ENCODE peak calls at places on chromosomes 3 and 15, in ten cellular contexts. One of them, this sample, is unnamed.

GRCh38 chr3:153146191-153147053 is 15.6 kb upstream of the RAP2B start:
- ATAC-seq in body of pancreas: no peak
- ATAC-seq in CD8-positive, alpha-beta T cell: no peak
- ATAC-seq in left lung: no peak
- ATAC-seq in HCT116: peak
- ATAC-seq in gastroesophageal sphincter: no peak
- ATAC-seq in central memory CD8-positive, alpha-beta T cell: no peak
- ATAC-seq in activated T-cell treated with anti-CD3 and anti-CD28 coated beads, Interleukin-2, amount 50 U/mL, for 72 hours: peak
- ATAC-seq in sciatic nerve: no peak
- ATAC-seq in effector memory CD8-positive, alpha-beta T cell: no peak
- ATAC-seq in this sample: no peak

GRCh38 chr3:186953011-186953487 is 22.7 kb downstream of the ST6GAL1 start:
- ATAC-seq in sciatic nerve: peak
- ATAC-seq in HCT116: no peak
- ATAC-seq in body of pancreas: no peak
- ATAC-seq in CD8-positive, alpha-beta T cell: peak
- ATAC-seq in gastroesophageal sphincter: peak
- ATAC-seq in central memory CD8-positive, alpha-beta T cell: peak
- ATAC-seq in left lung: peak
- ATAC-seq in activated T-cell treated with anti-CD3 and anti-CD28 coated beads, Interleukin-2, amount 50 U/mL, for 72 hours: peak
- ATAC-seq in effector memory CD8-positive, alpha-beta T cell: peak
- ATAC-seq in this sample: no peak

GRCh38 chr3:110814170-110815007 is 257.2 kb upstream of the NECTIN3 start:
- ATAC-seq in activated T-cell treated with anti-CD3 and anti-CD28 coated beads, Interleukin-2, amount 50 U/mL, for 72 hours: peak
- ATAC-seq in central memory CD8-positive, alpha-beta T cell: peak
- ATAC-seq in sciatic nerve: no peak
- ATAC-seq in left lung: no peak
- ATAC-seq in gastroesophageal sphincter: no peak
- ATAC-seq in CD8-positive, alpha-beta T cell: peak
- ATAC-seq in effector memory CD8-positive, alpha-beta T cell: peak
- ATAC-seq in HCT116: peak
- ATAC-seq in body of pancreas: no peak
- ATAC-seq in this sample: peak

GRCh38 chr3:13105181-13105580 is 32.0 kb upstream of the IQSEC1 start:
- ATAC-seq in central memory CD8-positive, alpha-beta T cell: no peak
- ATAC-seq in CD8-positive, alpha-beta T cell: no peak
- ATAC-seq in effector memory CD8-positive, alpha-beta T cell: no peak
- ATAC-seq in activated T-cell treated with anti-CD3 and anti-CD28 coated beads, Interleukin-2, amount 50 U/mL, for 72 hours: no peak
- ATAC-seq in gastroesophageal sphincter: no peak
- ATAC-seq in HCT116: no peak
- ATAC-seq in left lung: no peak
- ATAC-seq in body of pancreas: no peak
- ATAC-seq in sciatic nerve: no peak
- ATAC-seq in this sample: no peak

GRCh38 chr3:58388550-58389061 is 45.0 kb downstream of the PDHB start:
- ATAC-seq in effector memory CD8-positive, alpha-beta T cell: no peak
- ATAC-seq in CD8-positive, alpha-beta T cell: no peak
- ATAC-seq in sciatic nerve: peak
- ATAC-seq in activated T-cell treated with anti-CD3 and anti-CD28 coated beads, Interleukin-2, amount 50 U/mL, for 72 hours: no peak
- ATAC-seq in central memory CD8-positive, alpha-beta T cell: no peak
- ATAC-seq in left lung: peak
- ATAC-seq in body of pancreas: peak
- ATAC-seq in gastroesophageal sphincter: peak
- ATAC-seq in HCT116: no peak
- ATAC-seq in this sample: peak

GRCh38 chr3:77319711-77320110 is 279.8 kb downstream of the ROBO2 start:
- ATAC-seq in gastroesophageal sphincter: no peak
- ATAC-seq in activated T-cell treated with anti-CD3 and anti-CD28 coated beads, Interleukin-2, amount 50 U/mL, for 72 hours: no peak
- ATAC-seq in HCT116: no peak
- ATAC-seq in CD8-positive, alpha-beta T cell: no peak
- ATAC-seq in body of pancreas: peak
- ATAC-seq in effector memory CD8-positive, alpha-beta T cell: no peak
- ATAC-seq in left lung: peak
- ATAC-seq in central memory CD8-positive, alpha-beta T cell: no peak
- ATAC-seq in sciatic nerve: no peak
- ATAC-seq in this sample: no peak

GRCh38 chr15:83462953-83463433 is 15.9 kb downstream of the SH3GL3 start:
- ATAC-seq in effector memory CD8-positive, alpha-beta T cell: no peak
- ATAC-seq in central memory CD8-positive, alpha-beta T cell: no peak
- ATAC-seq in sciatic nerve: no peak
- ATAC-seq in left lung: no peak
- ATAC-seq in CD8-positive, alpha-beta T cell: no peak
- ATAC-seq in activated T-cell treated with anti-CD3 and anti-CD28 coated beads, Interleukin-2, amount 50 U/mL, for 72 hours: no peak
- ATAC-seq in gastroesophageal sphincter: no peak
- ATAC-seq in body of pancreas: no peak
- ATAC-seq in HCT116: no peak
- ATAC-seq in this sample: no peak

GRCh38 chr3:112497897-112498548 is 1.2 kb downstream of the BTLA start:
- ATAC-seq in central memory CD8-positive, alpha-beta T cell: no peak
- ATAC-seq in effector memory CD8-positive, alpha-beta T cell: no peak
- ATAC-seq in HCT116: no peak
- ATAC-seq in left lung: no peak
- ATAC-seq in sciatic nerve: no peak
- ATAC-seq in body of pancreas: no peak
- ATAC-seq in CD8-positive, alpha-beta T cell: peak
- ATAC-seq in gastroesophageal sphincter: no peak
- ATAC-seq in activated T-cell treated with anti-CD3 and anti-CD28 coated beads, Interleukin-2, amount 50 U/mL, for 72 hours: peak
- ATAC-seq in this sample: no peak

GRCh38 chr15:90344632-90345031 is 7.5 kb upstream of the ZNF774 start:
- ATAC-seq in central memory CD8-positive, alpha-beta T cell: no peak
- ATAC-seq in activated T-cell treated with anti-CD3 and anti-CD28 coated beads, Interleukin-2, amount 50 U/mL, for 72 hours: no peak
- ATAC-seq in CD8-positive, alpha-beta T cell: no peak
- ATAC-seq in body of pancreas: no peak
- ATAC-seq in left lung: peak
- ATAC-seq in effector memory CD8-positive, alpha-beta T cell: no peak
- ATAC-seq in sciatic nerve: no peak
- ATAC-seq in HCT116: no peak
- ATAC-seq in gastroesophageal sphincter: no peak
- ATAC-seq in this sample: no peak

GRCh38 chr15:27993544-27993943 is 105.6 kb downstream of the OCA2 start:
- ATAC-seq in left lung: no peak
- ATAC-seq in activated T-cell treated with anti-CD3 and anti-CD28 coated beads, Interleukin-2, amount 50 U/mL, for 72 hours: no peak
- ATAC-seq in gastroesophageal sphincter: no peak
- ATAC-seq in sciatic nerve: no peak
- ATAC-seq in effector memory CD8-positive, alpha-beta T cell: no peak
- ATAC-seq in HCT116: no peak
- ATAC-seq in central memory CD8-positive, alpha-beta T cell: no peak
- ATAC-seq in CD8-positive, alpha-beta T cell: no peak
- ATAC-seq in body of pancreas: no peak
- ATAC-seq in this sample: no peak

GRCh38 chr3:94185753-94186152 is 122.9 kb downstream of the NSUN3 start:
- ATAC-seq in central memory CD8-positive, alpha-beta T cell: no peak
- ATAC-seq in activated T-cell treated with anti-CD3 and anti-CD28 coated beads, Interleukin-2, amount 50 U/mL, for 72 hours: no peak
- ATAC-seq in sciatic nerve: no peak
- ATAC-seq in effector memory CD8-positive, alpha-beta T cell: no peak
- ATAC-seq in left lung: no peak
- ATAC-seq in body of pancreas: no peak
- ATAC-seq in gastroesophageal sphincter: no peak
- ATAC-seq in CD8-positive, alpha-beta T cell: no peak
- ATAC-seq in HCT116: no peak
- ATAC-seq in this sample: peak

GRCh38 chr3:13884851-13885703 is 5.2 kb upstream of the WNT7A start:
- ATAC-seq in body of pancreas: peak
- ATAC-seq in central memory CD8-positive, alpha-beta T cell: peak
- ATAC-seq in effector memory CD8-positive, alpha-beta T cell: peak
- ATAC-seq in gastroesophageal sphincter: no peak
- ATAC-seq in CD8-positive, alpha-beta T cell: peak
- ATAC-seq in HCT116: peak
- ATAC-seq in left lung: peak
- ATAC-seq in activated T-cell treated with anti-CD3 and anti-CD28 coated beads, Interleukin-2, amount 50 U/mL, for 72 hours: peak
- ATAC-seq in sciatic nerve: no peak
- ATAC-seq in this sample: peak

GRCh38 chr15:56917652-56918045 is 795 bp upstream of the TCF12 start:
- ATAC-seq in central memory CD8-positive, alpha-beta T cell: no peak
- ATAC-seq in CD8-positive, alpha-beta T cell: no peak
- ATAC-seq in gastroesophageal sphincter: no peak
- ATAC-seq in body of pancreas: peak
- ATAC-seq in activated T-cell treated with anti-CD3 and anti-CD28 coated beads, Interleukin-2, amount 50 U/mL, for 72 hours: no peak
- ATAC-seq in left lung: peak
- ATAC-seq in HCT116: no peak
- ATAC-seq in effector memory CD8-positive, alpha-beta T cell: no peak
- ATAC-seq in sciatic nerve: peak
- ATAC-seq in this sample: no peak

GRCh38 chr3:167084566-167084965 is 295.5 kb downstream of the ZBBX start:
- ATAC-seq in activated T-cell treated with anti-CD3 and anti-CD28 coated beads, Interleukin-2, amount 50 U/mL, for 72 hours: no peak
- ATAC-seq in gastroesophageal sphincter: no peak
- ATAC-seq in HCT116: no peak
- ATAC-seq in CD8-positive, alpha-beta T cell: no peak
- ATAC-seq in sciatic nerve: no peak
- ATAC-seq in central memory CD8-positive, alpha-beta T cell: no peak
- ATAC-seq in body of pancreas: no peak
- ATAC-seq in left lung: no peak
- ATAC-seq in effector memory CD8-positive, alpha-beta T cell: no peak
- ATAC-seq in this sample: no peak

GRCh38 chr3:179438836-179439235 is 12.4 kb downstream of the GNB4 start:
- ATAC-seq in activated T-cell treated with anti-CD3 and anti-CD28 coated beads, Interleukin-2, amount 50 U/mL, for 72 hours: no peak
- ATAC-seq in CD8-positive, alpha-beta T cell: peak
- ATAC-seq in sciatic nerve: no peak
- ATAC-seq in left lung: no peak
- ATAC-seq in effector memory CD8-positive, alpha-beta T cell: peak
- ATAC-seq in central memory CD8-positive, alpha-beta T cell: peak
- ATAC-seq in HCT116: no peak
- ATAC-seq in gastroesophageal sphincter: no peak
- ATAC-seq in body of pancreas: no peak
- ATAC-seq in this sample: no peak

GRCh38 chr3:134485075-134485536 is 679 bp downstream of the ANAPC13 start:
- ATAC-seq in gastroesophageal sphincter: no peak
- ATAC-seq in body of pancreas: no peak
- ATAC-seq in central memory CD8-positive, alpha-beta T cell: no peak
- ATAC-seq in HCT116: peak
- ATAC-seq in sciatic nerve: peak
- ATAC-seq in effector memory CD8-positive, alpha-beta T cell: no peak
- ATAC-seq in CD8-positive, alpha-beta T cell: peak
- ATAC-seq in left lung: peak
- ATAC-seq in activated T-cell treated with anti-CD3 and anti-CD28 coated beads, Interleukin-2, amount 50 U/mL, for 72 hours: peak
- ATAC-seq in this sample: no peak

GRCh38 chr3:144491333-144491732 is 519.7 kb downstream of the DIPK2A start:
- ATAC-seq in central memory CD8-positive, alpha-beta T cell: no peak
- ATAC-seq in body of pancreas: no peak
- ATAC-seq in activated T-cell treated with anti-CD3 and anti-CD28 coated beads, Interleukin-2, amount 50 U/mL, for 72 hours: no peak
- ATAC-seq in gastroesophageal sphincter: no peak
- ATAC-seq in CD8-positive, alpha-beta T cell: no peak
- ATAC-seq in effector memory CD8-positive, alpha-beta T cell: no peak
- ATAC-seq in HCT116: no peak
- ATAC-seq in sciatic nerve: no peak
- ATAC-seq in left lung: no peak
- ATAC-seq in this sample: no peak

GRCh38 chr3:129548566-129548965 is 5.6 kb downstream of the H1-8 start:
- ATAC-seq in left lung: no peak
- ATAC-seq in activated T-cell treated with anti-CD3 and anti-CD28 coated beads, Interleukin-2, amount 50 U/mL, for 72 hours: no peak
- ATAC-seq in sciatic nerve: no peak
- ATAC-seq in body of pancreas: peak
- ATAC-seq in gastroesophageal sphincter: no peak
- ATAC-seq in HCT116: no peak
- ATAC-seq in central memory CD8-positive, alpha-beta T cell: no peak
- ATAC-seq in CD8-positive, alpha-beta T cell: no peak
- ATAC-seq in effector memory CD8-positive, alpha-beta T cell: no peak
- ATAC-seq in this sample: no peak